ENCODE peak calls at places on chromosomes 16 and 17, in eight cellular contexts. P is midbrain, Z is left colon, M is breast epithelium, W is HFFc6, N is NCI-H1417 treated with DMSO at 0.1 percent for 48 hours, X is substantia nigra, L is upper lobe of right lung. C is an unnamed sample.

GRCh38 chr17:39981207-39982068 is 831 bp downstream of the PSMD3 start:
- DNase-seq in P (no peak), Z (no peak), M (no peak), W (no peak), N (no peak), X (no peak), L (no peak), C (no peak)

GRCh38 chr16:346587-346986 is 5.9 kb downstream of the AXIN1 start:
- DNase-seq in P (no peak), Z (no peak), M (no peak), W (peak; percentile 26), N (no peak), X (no peak), L (no peak), C (no peak)

GRCh38 chr16:908526-909155 is 62.1 kb downstream of the LMF1 start:
- DNase-seq in P (no peak), Z (no peak), M (no peak), W (no peak), N (no peak), X (no peak), L (no peak), C (no peak)

GRCh38 chr17:5430413-5430999 is 8.4 kb downstream of the C1QBP start:
- DNase-seq in P (no peak), Z (no peak), M (no peak), W (no peak), N (no peak), X (no peak), L (no peak), C (no peak)

GRCh38 chr17:48630009-48630924 is 4.1 kb upstream of the HOXB9 start:
- DNase-seq in P (no peak), Z (peak; percentile 36), M (no peak), W (no peak), N (no peak), X (no peak), L (no peak), C (no peak)

GRCh38 chr17:77602883-77603640 is 355.4 kb upstream of the TNRC6C start:
- DNase-seq in P (no peak), Z (no peak), M (no peak), W (no peak), N (no peak), X (no peak), L (peak; percentile 39), C (peak; percentile 47)

GRCh38 chr16:86343111-86343642 is 167.2 kb upstream of the FOXF1 start:
- DNase-seq in P (no peak), Z (peak; percentile 81), M (no peak), W (peak; percentile 76), N (no peak), X (no peak), L (no peak), C (no peak)

GRCh38 chr16:19165101-19165500 is 2.9 kb upstream of the SYT17 start:
- DNase-seq in P (no peak), Z (no peak), M (no peak), W (no peak), N (no peak), X (no peak), L (no peak), C (no peak)

GRCh38 chr16:57480127-57480753 is 6.1 kb downstream of the DOK4 start:
- DNase-seq in P (no peak), Z (peak; percentile 93), M (no peak), W (peak; percentile 36), N (no peak), X (no peak), L (peak; percentile 85), C (peak; percentile 74)

GRCh38 chr16:84464116-84464515 is 40.3 kb downstream of the MEAK7 start:
- DNase-seq in P (no peak), Z (no peak), M (no peak), W (no peak), N (no peak), X (no peak), L (peak; percentile 16), C (peak; percentile 44)

GRCh38 chr17:8326591-8327583 is 12.8 kb upstream of the ODF4 start:
- DNase-seq in P (no peak), Z (no peak), M (no peak), W (no peak), N (no peak), X (peak; percentile 5), L (peak; percentile 73), C (no peak)

GRCh38 chr16:74024997-74025396 is 271.6 kb upstream of the PSMD7 start:
- DNase-seq in P (no peak), Z (no peak), M (no peak), W (no peak), N (no peak), X (no peak), L (no peak), C (no peak)

GRCh38 chr17:835263-835662 is 53.1 kb downstream of the MRM3 start:
- DNase-seq in P (no peak), Z (no peak), M (peak; percentile 84), W (peak; percentile 98), N (no peak), X (no peak), L (no peak), C (no peak)